ENCODE peak calls at places on chromosomes 3 and 15, in eight cellular contexts. A, M, S, U, I, W, P and Z are unnamed samples.

GRCh38 chr3:130729154-130729553 is 17.5 kb downstream of the PIK3R4 start:
- DNase-seq in S (no peak), I (no peak), A (no peak), U (no peak), W (no peak), M (no peak), P (no peak), Z (no peak)

GRCh38 chr3:160400631-160401150 is 1.2 kb downstream of the SMC4 start:
- DNase-seq in M (no peak), S (no peak), A (no peak), I (no peak), W (no peak), U (peak), P (no peak), Z (peak)

GRCh38 chr3:115858995-115859807 is 235.9 kb downstream of the GAP43 start:
- DNase-seq in W (peak), U (no peak), A (no peak), M (no peak), P (no peak), S (no peak), I (no peak), Z (no peak)

GRCh38 chr15:67033012-67033411 is 32.4 kb upstream of the SMAD3 start:
- DNase-seq in I (no peak), A (no peak), P (no peak), W (no peak), M (no peak), S (no peak), U (no peak), Z (no peak)

GRCh38 chr15:39194431-39194830 is 386.4 kb upstream of the THBS1 start:
- DNase-seq in W (no peak), M (no peak), S (peak), U (no peak), P (no peak), I (no peak), A (no peak), Z (no peak)

GRCh38 chr3:42190701-42191442 is 75.1 kb downstream of the CCK start:
- DNase-seq in W (no peak), M (no peak), P (peak), A (peak), S (peak), I (peak), U (peak), Z (peak)

GRCh38 chr15:75149911-75150709 is 51.6 kb upstream of the C15orf39 start:
- DNase-seq in M (no peak), S (no peak), P (no peak), A (no peak), I (peak), U (peak), W (no peak), Z (peak)

GRCh38 chr3:150457996-150458395 is 49.9 kb downstream of the TSC22D2 start:
- DNase-seq in W (no peak), S (no peak), M (no peak), P (no peak), I (no peak), U (no peak), A (no peak), Z (no peak)

GRCh38 chr15:89662893-89663673 is 7.8 kb upstream of the KIF7 start:
- DNase-seq in U (no peak), S (peak), I (no peak), W (no peak), M (no peak), A (no peak), P (no peak), Z (no peak)

GRCh38 chr3:115667175-115668065 is 44.1 kb downstream of the GAP43 start:
- DNase-seq in I (no peak), W (no peak), P (no peak), U (no peak), M (no peak), S (no peak), A (no peak), Z (no peak)

GRCh38 chr3:50607271-50608091 is 4.1 kb downstream of the CISH start:
- DNase-seq in P (no peak), A (no peak), W (no peak), I (no peak), M (no peak), S (no peak), U (peak), Z (no peak)

GRCh38 chr15:76150508-76150907 is 90.7 kb downstream of the TMEM266 start:
- DNase-seq in M (no peak), U (no peak), S (no peak), P (no peak), A (no peak), W (no peak), I (no peak), Z (peak)

GRCh38 chr15:101495334-101496197 is 6.1 kb upstream of the PCSK6 start:
- DNase-seq in W (no peak), I (no peak), A (no peak), P (no peak), S (no peak), M (no peak), U (no peak), Z (no peak)

GRCh38 chr3:9028134-9028533 is 64.9 kb upstream of the RAD18 start:
- DNase-seq in A (no peak), P (no peak), W (no peak), M (no peak), I (no peak), S (peak), U (no peak), Z (no peak)

GRCh38 chr15:70795311-70795665 is 31.9 kb upstream of the UACA start:
- DNase-seq in I (peak), M (no peak), A (peak), P (peak), S (peak), U (no peak), W (no peak), Z (no peak)

GRCh38 chr15:85504739-85505676 is 124.6 kb downstream of the AKAP13 start:
- DNase-seq in A (peak), M (no peak), U (peak), S (peak), I (peak), P (peak), W (no peak), Z (peak)

GRCh38 chr3:52177701-52178042 is 20.3 kb upstream of the ALAS1 start:
- DNase-seq in S (no peak), W (no peak), P (peak), U (no peak), M (no peak), I (no peak), A (no peak), Z (no peak)

GRCh38 chr3:10770547-10770946 is 45.5 kb upstream of the SLC6A11 start:
- DNase-seq in M (no peak), I (no peak), P (no peak), W (no peak), U (no peak), A (no peak), S (no peak), Z (no peak)

GRCh38 chr3:45580142-45580541 is 14.4 kb upstream of the LIMD1 start:
- DNase-seq in U (no peak), I (no peak), S (no peak), M (no peak), P (no peak), W (no peak), A (no peak), Z (no peak)

GRCh38 chr3:117632191-117632590 is 922.6 kb downstream of the TUSC7 start:
- DNase-seq in U (no peak), S (no peak), P (no peak), W (no peak), M (no peak), I (no peak), A (no peak), Z (no peak)

GRCh38 chr15:85314653-85315052 is 65.8 kb upstream of the AKAP13 start:
- DNase-seq in S (no peak), M (no peak), I (no peak), W (no peak), A (no peak), P (no peak), U (no peak), Z (no peak)

GRCh38 chr3:127541320-127541719 is 49.2 kb downstream of the TPRA1 start:
- DNase-seq in M (no peak), P (no peak), U (no peak), I (no peak), W (no peak), A (no peak), S (no peak), Z (no peak)

GRCh38 chr3:141431411-141432378 is 55.1 kb upstream of the RASA2 start:
- DNase-seq in W (no peak), A (no peak), S (no peak), P (peak), M (no peak), U (peak), I (no peak), Z (no peak)

GRCh38 chr3:113747719-113748046 is 848 bp downstream of the ATP6V1A start:
- DNase-seq in A (no peak), S (no peak), M (peak), P (peak), U (no peak), I (no peak), W (no peak), Z (peak)

GRCh38 chr3:194488007-194488742 is 1.4 kb upstream of the ATP13A3 start:
- DNase-seq in M (no peak), S (no peak), U (peak), A (no peak), P (no peak), I (no peak), W (no peak), Z (peak)
- TF ChIP-seq POLR2A in M (no peak), S (no peak), U (no peak), A (no peak), P (no peak), I (no peak), W (no peak), Z (peak)

GRCh38 chr3:173045770-173046382 is 95.2 kb downstream of the SPATA16 start:
- DNase-seq in U (peak), W (no peak), S (peak), P (no peak), A (no peak), I (no peak), M (no peak), Z (no peak)
- TF ChIP-seq CTCF in U (peak), W (no peak), S (no peak), P (no peak), A (peak), I (no peak), M (peak), Z (no peak)

GRCh38 chr3:102183623-102184022 is 251.2 kb upstream of the ZPLD1 start:
- DNase-seq in S (no peak), A (no peak), I (no peak), P (no peak), M (no peak), W (no peak), U (no peak), Z (no peak)
- TF ChIP-seq MAX in S (no peak), A (no peak), I (no peak), P (no peak), M (no peak), W (no peak), U (no peak), Z (no peak)

GRCh38 chr3:16490062-16490641 is 23.3 kb downstream of the RFTN1 start:
- DNase-seq in A (no peak), I (no peak), W (no peak), M (no peak), S (no peak), P (no peak), U (no peak), Z (no peak)
- TF ChIP-seq POLR2A in A (no peak), I (no peak), W (no peak), M (no peak), S (no peak), P (no peak), U (no peak), Z (no peak)